ENCODE peak calls at places on chromosomes 16 and 17, in nine cellular contexts. One of them, this sample, is unnamed.
A peak's percentile ranks its signal among the peaks of the same experiment; 100 is the strongest.

GRCh38 chr17:19713901-19714361 is 2.5 kb downstream of the SLC47A2 start:
- DNase-seq in neural progenitor cell: no peak
- DNase-seq in CD8-positive, alpha-beta T cell: no peak
- DNase-seq in thyroid gland: no peak
- DNase-seq in pancreas: no peak
- DNase-seq in kidney epithelial cell: no peak
- DNase-seq in Caco-2: no peak
- DNase-seq in HAP-1: no peak
- DNase-seq in K562: no peak
- DNase-seq in this sample: no peak

GRCh38 chr16:27776556-27776955 is 226.6 kb downstream of the KATNIP start:
- DNase-seq in neural progenitor cell: no peak
- DNase-seq in CD8-positive, alpha-beta T cell: no peak
- DNase-seq in thyroid gland: peak; percentile 76
- DNase-seq in pancreas: no peak
- DNase-seq in kidney epithelial cell: no peak
- DNase-seq in Caco-2: no peak
- DNase-seq in HAP-1: no peak
- DNase-seq in K562: no peak
- DNase-seq in this sample: no peak

GRCh38 chr17:12537436-12537835 is 128.3 kb upstream of the MYOCD start:
- DNase-seq in neural progenitor cell: no peak
- DNase-seq in CD8-positive, alpha-beta T cell: no peak
- DNase-seq in thyroid gland: no peak
- DNase-seq in pancreas: no peak
- DNase-seq in kidney epithelial cell: no peak
- DNase-seq in Caco-2: no peak
- DNase-seq in HAP-1: no peak
- DNase-seq in K562: no peak
- DNase-seq in this sample: no peak

GRCh38 chr17:2374549-2375285 is 26.1 kb downstream of the MNT start:
- DNase-seq in neural progenitor cell: no peak
- DNase-seq in CD8-positive, alpha-beta T cell: no peak
- DNase-seq in thyroid gland: no peak
- DNase-seq in pancreas: no peak
- DNase-seq in kidney epithelial cell: no peak
- DNase-seq in Caco-2: no peak
- DNase-seq in HAP-1: no peak
- DNase-seq in K562: no peak
- DNase-seq in this sample: no peak

GRCh38 chr16:2829501-2830354 is at the start of gene ZG16B:
- DNase-seq in neural progenitor cell: no peak
- DNase-seq in CD8-positive, alpha-beta T cell: no peak
- DNase-seq in thyroid gland: no peak
- DNase-seq in pancreas: no peak
- DNase-seq in kidney epithelial cell: no peak
- DNase-seq in Caco-2: no peak
- DNase-seq in HAP-1: no peak
- DNase-seq in K562: no peak
- DNase-seq in this sample: no peak

GRCh38 chr17:7885357-7886226 is 3.0 kb upstream of the CHD3 start:
- DNase-seq in neural progenitor cell: peak; percentile 84
- DNase-seq in CD8-positive, alpha-beta T cell: peak; percentile 37
- DNase-seq in thyroid gland: peak; percentile 66
- DNase-seq in pancreas: peak; percentile 51
- DNase-seq in kidney epithelial cell: no peak
- DNase-seq in Caco-2: peak; percentile 37
- DNase-seq in HAP-1: peak; percentile 75
- DNase-seq in K562: peak; percentile 55
- DNase-seq in this sample: peak; percentile 96

GRCh38 chr16:87806246-87806607 is 40.4 kb upstream of the KLHDC4 start:
- DNase-seq in neural progenitor cell: no peak
- DNase-seq in CD8-positive, alpha-beta T cell: no peak
- DNase-seq in thyroid gland: no peak
- DNase-seq in pancreas: no peak
- DNase-seq in kidney epithelial cell: no peak
- DNase-seq in Caco-2: no peak
- DNase-seq in HAP-1: no peak
- DNase-seq in K562: peak; percentile 32
- DNase-seq in this sample: no peak

GRCh38 chr17:6543079-6544010 is 13.0 kb downstream of the PITPNM3 start:
- DNase-seq in neural progenitor cell: no peak
- DNase-seq in CD8-positive, alpha-beta T cell: no peak
- DNase-seq in thyroid gland: no peak
- DNase-seq in pancreas: no peak
- DNase-seq in kidney epithelial cell: no peak
- DNase-seq in Caco-2: no peak
- DNase-seq in HAP-1: no peak
- DNase-seq in K562: no peak
- DNase-seq in this sample: no peak

GRCh38 chr17:64190468-64190867 is 60.5 kb upstream of the ERN1 start:
- DNase-seq in neural progenitor cell: no peak
- DNase-seq in CD8-positive, alpha-beta T cell: no peak
- DNase-seq in thyroid gland: no peak
- DNase-seq in pancreas: no peak
- DNase-seq in kidney epithelial cell: no peak
- DNase-seq in Caco-2: no peak
- DNase-seq in HAP-1: no peak
- DNase-seq in K562: no peak
- DNase-seq in this sample: no peak

GRCh38 chr16:81495321-81496234 is 51.0 kb downstream of the CMIP start:
- DNase-seq in neural progenitor cell: no peak
- DNase-seq in CD8-positive, alpha-beta T cell: no peak
- DNase-seq in thyroid gland: no peak
- DNase-seq in pancreas: no peak
- DNase-seq in kidney epithelial cell: no peak
- DNase-seq in Caco-2: no peak
- DNase-seq in HAP-1: no peak
- DNase-seq in K562: peak; percentile 87
- DNase-seq in this sample: no peak

GRCh38 chr17:44734272-44734671 is 24.5 kb upstream of the ADAM11 start:
- DNase-seq in neural progenitor cell: no peak
- DNase-seq in CD8-positive, alpha-beta T cell: no peak
- DNase-seq in thyroid gland: no peak
- DNase-seq in pancreas: no peak
- DNase-seq in kidney epithelial cell: no peak
- DNase-seq in Caco-2: no peak
- DNase-seq in HAP-1: no peak
- DNase-seq in K562: no peak
- DNase-seq in this sample: no peak

GRCh38 chr16:77383606-77384187 is 51.1 kb downstream of the ADAMTS18 start:
- DNase-seq in neural progenitor cell: no peak
- DNase-seq in CD8-positive, alpha-beta T cell: no peak
- DNase-seq in thyroid gland: no peak
- DNase-seq in pancreas: no peak
- DNase-seq in kidney epithelial cell: no peak
- DNase-seq in Caco-2: no peak
- DNase-seq in HAP-1: no peak
- DNase-seq in K562: no peak
- DNase-seq in this sample: peak; percentile 7

GRCh38 chr17:49013311-49014205 is 16.4 kb downstream of the IGF2BP1 start:
- DNase-seq in neural progenitor cell: peak; percentile 95
- DNase-seq in CD8-positive, alpha-beta T cell: no peak
- DNase-seq in thyroid gland: no peak
- DNase-seq in pancreas: no peak
- DNase-seq in kidney epithelial cell: no peak
- DNase-seq in Caco-2: peak; percentile 54
- DNase-seq in HAP-1: peak; percentile 43
- DNase-seq in K562: peak; percentile 42
- DNase-seq in this sample: no peak

GRCh38 chr17:60381958-60382357 is 10.0 kb downstream of the USP32 start:
- DNase-seq in neural progenitor cell: no peak
- DNase-seq in CD8-positive, alpha-beta T cell: no peak
- DNase-seq in thyroid gland: no peak
- DNase-seq in pancreas: no peak
- DNase-seq in kidney epithelial cell: no peak
- DNase-seq in Caco-2: no peak
- DNase-seq in HAP-1: no peak
- DNase-seq in K562: no peak
- DNase-seq in this sample: no peak

GRCh38 chr17:51857052-51857593 is 301.4 kb downstream of the CA10 start:
- DNase-seq in neural progenitor cell: peak; percentile 18
- DNase-seq in CD8-positive, alpha-beta T cell: no peak
- DNase-seq in thyroid gland: no peak
- DNase-seq in pancreas: no peak
- DNase-seq in kidney epithelial cell: no peak
- DNase-seq in Caco-2: no peak
- DNase-seq in HAP-1: no peak
- DNase-seq in K562: no peak
- DNase-seq in this sample: no peak

DNA sequence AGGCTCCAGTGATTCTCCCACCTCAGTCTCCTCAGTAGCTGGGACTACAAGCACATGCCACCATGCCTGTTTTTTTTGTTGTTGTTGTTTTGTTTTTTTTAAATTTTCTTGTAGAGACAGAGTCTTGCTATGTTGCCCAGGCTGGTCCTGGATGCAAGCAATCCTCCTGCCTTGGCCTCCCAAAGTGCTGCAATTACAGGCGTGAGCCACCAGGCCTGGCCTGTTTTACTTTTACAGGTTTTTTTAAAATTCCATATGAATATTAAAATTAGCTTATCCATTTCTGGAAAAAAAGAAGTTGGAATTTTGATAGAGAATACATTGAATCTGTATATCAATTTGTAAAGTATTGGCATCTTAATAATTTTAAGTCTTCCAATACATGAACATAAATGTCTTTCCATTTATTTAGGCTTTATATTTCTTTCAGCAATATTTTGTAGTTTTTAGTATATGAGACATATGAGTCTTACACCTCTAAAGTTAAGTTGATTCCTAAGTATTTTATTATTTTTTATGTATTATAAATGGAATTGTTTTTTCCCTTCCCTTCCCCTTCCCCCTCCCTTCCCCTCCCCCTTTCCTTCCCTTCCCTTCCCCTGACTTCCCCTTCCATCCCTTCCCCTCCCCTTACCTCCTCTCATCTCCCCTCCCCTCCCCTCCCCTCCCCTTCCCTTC is 323.5 kb upstream of the SALL1 start:
- DNase-seq in neural progenitor cell: no peak
- DNase-seq in CD8-positive, alpha-beta T cell: no peak
- DNase-seq in thyroid gland: no peak
- DNase-seq in pancreas: no peak
- DNase-seq in kidney epithelial cell: no peak
- DNase-seq in Caco-2: no peak
- DNase-seq in HAP-1: no peak
- DNase-seq in K562: no peak
- DNase-seq in this sample: no peak
- H3K27me3 ChIP-seq in neural progenitor cell: no peaks in the 10 kb centered on the region
- H3K27me3 ChIP-seq in CD8-positive, alpha-beta T cell: no peaks in the 10 kb centered on the region
- H3K27me3 ChIP-seq in thyroid gland: no peaks in the 10 kb centered on the region
- H3K27me3 ChIP-seq in pancreas: no peaks in the 10 kb centered on the region
- H3K27me3 ChIP-seq in kidney epithelial cell: no peaks in the 10 kb centered on the region
- H3K27me3 ChIP-seq in Caco-2: no peaks in the 10 kb centered on the region
- H3K27me3 ChIP-seq in HAP-1: no peaks in the 10 kb centered on the region
- H3K27me3 ChIP-seq in K562: no peaks in the 10 kb centered on the region
- H3K27me3 ChIP-seq in this sample: no peaks in the 10 kb centered on the region

DNA sequence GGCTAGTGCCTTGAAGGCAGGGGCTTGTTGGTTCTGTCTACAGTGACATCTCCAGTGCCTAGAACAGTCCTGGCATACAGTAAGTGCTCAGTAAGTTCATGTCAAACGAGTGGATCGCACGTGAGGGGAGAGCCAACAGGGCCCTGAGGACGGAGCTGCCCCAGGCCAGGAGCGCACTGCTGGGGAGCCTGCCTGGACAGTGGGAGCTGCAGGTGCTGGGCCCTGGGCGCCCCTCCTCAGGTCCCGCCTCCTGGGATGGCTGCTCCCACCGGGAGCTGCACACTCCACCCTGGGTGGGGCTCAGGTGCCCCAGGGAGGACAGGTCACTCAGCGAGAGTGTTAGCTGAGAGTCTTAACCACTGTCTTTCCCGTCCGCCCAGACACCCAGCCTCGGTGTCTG is 1.8 kb downstream of the EVPL start:
- DNase-seq in neural progenitor cell: no peak
- DNase-seq in CD8-positive, alpha-beta T cell: no peak
- DNase-seq in thyroid gland: no peak
- DNase-seq in pancreas: no peak
- DNase-seq in kidney epithelial cell: no peak
- DNase-seq in Caco-2: no peak
- DNase-seq in HAP-1: no peak
- DNase-seq in K562: no peak
- DNase-seq in this sample: no peak
- H3K4me3 ChIP-seq in neural progenitor cell: no peak overlapping the region
- H3K4me3 ChIP-seq in CD8-positive, alpha-beta T cell: no peak overlapping the region
- H3K4me3 ChIP-seq in thyroid gland: no peak overlapping the region
- H3K4me3 ChIP-seq in pancreas: no peak overlapping the region
- H3K4me3 ChIP-seq in kidney epithelial cell: no peak overlapping the region
- H3K4me3 ChIP-seq in Caco-2: no peak overlapping the region
- H3K4me3 ChIP-seq in HAP-1: no peak overlapping the region
- H3K4me3 ChIP-seq in K562: no peak overlapping the region
- H3K4me3 ChIP-seq in this sample: no peak overlapping the region

GRCh38 chr16:84990782-84991181 is 20.6 kb downstream of the ZDHHC7 start:
- DNase-seq in neural progenitor cell: no peak
- DNase-seq in CD8-positive, alpha-beta T cell: no peak
- DNase-seq in thyroid gland: no peak
- DNase-seq in pancreas: no peak
- DNase-seq in kidney epithelial cell: no peak
- DNase-seq in Caco-2: no peak
- DNase-seq in HAP-1: no peak
- DNase-seq in K562: no peak
- DNase-seq in this sample: no peak

GRCh38 chr16:84986102-84986501 is 25.2 kb downstream of the ZDHHC7 start:
- DNase-seq in neural progenitor cell: no peak
- DNase-seq in CD8-positive, alpha-beta T cell: no peak
- DNase-seq in thyroid gland: no peak
- DNase-seq in pancreas: no peak
- DNase-seq in kidney epithelial cell: no peak
- DNase-seq in Caco-2: no peak
- DNase-seq in HAP-1: no peak
- DNase-seq in K562: no peak
- DNase-seq in this sample: no peak

GRCh38 chr16:84989791-84990620 is 21.3 kb downstream of the ZDHHC7 start:
- DNase-seq in neural progenitor cell: no peak
- DNase-seq in CD8-positive, alpha-beta T cell: no peak
- DNase-seq in thyroid gland: no peak
- DNase-seq in pancreas: no peak
- DNase-seq in kidney epithelial cell: no peak
- DNase-seq in Caco-2: no peak
- DNase-seq in HAP-1: no peak
- DNase-seq in K562: no peak
- DNase-seq in this sample: no peak

GRCh38 chr16:84986879-84987278 is 24.5 kb downstream of the ZDHHC7 start:
- DNase-seq in neural progenitor cell: no peak
- DNase-seq in CD8-positive, alpha-beta T cell: no peak
- DNase-seq in thyroid gland: no peak
- DNase-seq in pancreas: no peak
- DNase-seq in kidney epithelial cell: no peak
- DNase-seq in Caco-2: no peak
- DNase-seq in HAP-1: no peak
- DNase-seq in K562: no peak
- DNase-seq in this sample: no peak

GRCh38 chr16:84988328-84989080 is 22.8 kb downstream of the ZDHHC7 start:
- DNase-seq in neural progenitor cell: no peak
- DNase-seq in CD8-positive, alpha-beta T cell: no peak
- DNase-seq in thyroid gland: no peak
- DNase-seq in pancreas: no peak
- DNase-seq in kidney epithelial cell: no peak
- DNase-seq in Caco-2: no peak
- DNase-seq in HAP-1: no peak
- DNase-seq in K562: no peak
- DNase-seq in this sample: no peak
- H3K36me3 ChIP-seq in neural progenitor cell: no peaks in the 10 kb centered on the region
- H3K36me3 ChIP-seq in CD8-positive, alpha-beta T cell: peaks cover 36% of the 10 kb centered on the region
- H3K36me3 ChIP-seq in thyroid gland: peaks cover 33% of the 10 kb centered on the region
- H3K36me3 ChIP-seq in pancreas: peaks cover 41% of the 10 kb centered on the region
- H3K36me3 ChIP-seq in kidney epithelial cell: peaks cover 2% of the 10 kb centered on the region
- H3K36me3 ChIP-seq in Caco-2: peaks cover 8% of the 10 kb centered on the region
- H3K36me3 ChIP-seq in HAP-1: peaks cover 46% of the 10 kb centered on the region
- H3K36me3 ChIP-seq in K562: peaks cover 82% of the 10 kb centered on the region
- H3K36me3 ChIP-seq in this sample: no peaks in the 10 kb centered on the region

GRCh38 chr17:17690156-17690737 is 9.0 kb downstream of the RAI1 start:
- DNase-seq in neural progenitor cell: no peak
- DNase-seq in CD8-positive, alpha-beta T cell: no peak
- DNase-seq in thyroid gland: peak; percentile 83
- DNase-seq in pancreas: no peak
- DNase-seq in kidney epithelial cell: no peak
- DNase-seq in Caco-2: no peak
- DNase-seq in HAP-1: no peak
- DNase-seq in K562: no peak
- DNase-seq in this sample: no peak
- H3K27me3 ChIP-seq in neural progenitor cell: peaks cover 27% of the 10 kb centered on the region
- H3K27me3 ChIP-seq in CD8-positive, alpha-beta T cell: no peaks in the 10 kb centered on the region
- H3K27me3 ChIP-seq in thyroid gland: no peaks in the 10 kb centered on the region
- H3K27me3 ChIP-seq in pancreas: no peaks in the 10 kb centered on the region
- H3K27me3 ChIP-seq in kidney epithelial cell: no peaks in the 10 kb centered on the region
- H3K27me3 ChIP-seq in Caco-2: no peaks in the 10 kb centered on the region
- H3K27me3 ChIP-seq in HAP-1: no peaks in the 10 kb centered on the region
- H3K27me3 ChIP-seq in K562: no peaks in the 10 kb centered on the region
- H3K27me3 ChIP-seq in this sample: no peaks in the 10 kb centered on the region